ENCODE peak calls at places on chromosomes 11 and 22, in seven cellular contexts. L is NAMALWA; O is left ventricle myocardium inferior; U is BJ; B is AML-193; Z is CD8-positive, alpha-beta T cell; W is stimulated activated CD4-positive, alpha-beta T cell treated with anti-CD3 and anti-CD28 coated beads, Interleukin-1b, Interleukin-23, amount 100 ng/mL, for 48 hours. V is an unnamed sample.

GRCh38 chr11:70462818-70463477 is 64.6 kb downstream of the CTTN start:
- DNase-seq in L (peak; percentile 45), O (no peak), U (no peak), B (no peak), Z (no peak), W (no peak), V (no peak)

GRCh38 chr22:17772963-17773605 is 1.2 kb downstream of the BID start:
- DNase-seq in L (no peak), O (no peak), U (no peak), B (no peak), Z (no peak), W (no peak), V (peak; percentile 59)

GRCh38 chr11:61082931-61083531 is 19.3 kb upstream of the CD5 start:
- DNase-seq in L (no peak), O (no peak), U (no peak), B (no peak), Z (no peak), W (peak; percentile 72), V (no peak)

GRCh38 chr11:66221012-66221411 is 47.4 kb upstream of the RAB1B start:
- DNase-seq in L (no peak), O (no peak), U (no peak), B (no peak), Z (no peak), W (no peak), V (no peak)

GRCh38 chr22:49178246-49179005 is 649.2 kb downstream of the BRD1 start:
- DNase-seq in L (no peak), O (no peak), U (no peak), B (no peak), Z (no peak), W (no peak), V (no peak)

GRCh38 chr11:65151500-65151899 is 17.2 kb upstream of the SYVN1 start:
- DNase-seq in L (no peak), O (no peak), U (no peak), B (peak; percentile 26), Z (no peak), W (no peak), V (no peak)

GRCh38 chr11:45369294-45369693 is 83.2 kb upstream of the SYT13 start:
- DNase-seq in L (no peak), O (no peak), U (no peak), B (no peak), Z (no peak), W (no peak), V (no peak)

GRCh38 chr22:24390576-24390975 is 36.8 kb upstream of the ADORA2A start:
- DNase-seq in L (no peak), O (no peak), U (no peak), B (no peak), Z (no peak), W (no peak), V (peak; percentile 78)

GRCh38 chr11:60859616-60860250 is 4.0 kb upstream of the PTGDR2 start:
- DNase-seq in L (no peak), O (no peak), U (no peak), B (no peak), Z (no peak), W (no peak), V (no peak)

GRCh38 chr11:5234390-5234834 is at the start of gene HBD:
- DNase-seq in L (no peak), O (no peak), U (no peak), B (no peak), Z (no peak), W (no peak), V (peak; percentile 72)

GRCh38 chr11:33375688-33376311 is 118.6 kb downstream of the HIPK3 start:
- DNase-seq in L (no peak), O (no peak), U (no peak), B (no peak), Z (no peak), W (no peak), V (peak; percentile 29)

GRCh38 chr22:22663861-22664800 is 19.7 kb downstream of the GGTLC2 start:
- DNase-seq in L (no peak), O (no peak), U (no peak), B (no peak), Z (no peak), W (no peak), V (peak; percentile 10)

GRCh38 chr11:126340960-126341709 is 14.4 kb upstream of the ST3GAL4 start:
- DNase-seq in L (no peak), O (no peak), U (no peak), B (no peak), Z (no peak), W (no peak), V (no peak)

GRCh38 chr22:43008509-43008908 is 6.4 kb downstream of the PACSIN2 start:
- DNase-seq in L (no peak), O (no peak), U (no peak), B (no peak), Z (no peak), W (no peak), V (no peak)

GRCh38 chr11:13318498-13319295 is 41.1 kb downstream of the BMAL1 start:
- DNase-seq in L (no peak), O (no peak), U (no peak), B (no peak), Z (no peak), W (no peak), V (peak; percentile 39)

GRCh38 chr11:61854966-61855714 is 27.0 kb downstream of the FADS2 start:
- DNase-seq in L (no peak), O (no peak), U (no peak), B (no peak), Z (no peak), W (no peak), V (no peak)

GRCh38 chr11:106644824-106645223 is 373.5 kb downstream of the GUCY1A2 start:
- DNase-seq in L (no peak), O (no peak), U (no peak), B (no peak), Z (no peak), W (no peak), V (peak; percentile 67)

GRCh38 chr11:110168404-110168803 is 75.2 kb downstream of the ZC3H12C start:
- DNase-seq in L (no peak), O (no peak), U (no peak), B (no peak), Z (no peak), W (no peak), V (no peak)

V was measured in choroid plexus epithelial cell.